ENCODE peak calls at places on chromosomes 7 and 10, in seven cellular contexts. One of them, this sample, is unnamed.

GRCh38 chr10:49621561-49621960 is 7.7 kb downstream of the CHAT start:
- DNase-seq in CD4-positive, alpha-beta T cell: no peak
- DNase-seq in gastrocnemius medialis: no peak
- DNase-seq in mesothelial cell of epicardium: no peak
- DNase-seq in spleen: no peak
- DNase-seq in uterus: no peak
- DNase-seq in OCI-LY7: no peak
- DNase-seq in this sample: peak; percentile 47

GRCh38 chr7:17965600-17965999 is 25.3 kb upstream of the SNX13 start:
- DNase-seq in gastrocnemius medialis: no peak
- DNase-seq in spleen: no peak
- DNase-seq in mesothelial cell of epicardium: no peak
- DNase-seq in uterus: no peak
- DNase-seq in OCI-LY7: no peak
- DNase-seq in CD4-positive, alpha-beta T cell: no peak
- DNase-seq in this sample: no peak

GRCh38 chr7:19392246-19392645 is 247.0 kb upstream of the FERD3L start:
- DNase-seq in OCI-LY7: no peak
- DNase-seq in spleen: no peak
- DNase-seq in CD4-positive, alpha-beta T cell: no peak
- DNase-seq in mesothelial cell of epicardium: no peak
- DNase-seq in gastrocnemius medialis: no peak
- DNase-seq in uterus: no peak
- DNase-seq in this sample: no peak

GRCh38 chr10:127983701-127984100 is 76.8 kb downstream of the PTPRE start:
- DNase-seq in gastrocnemius medialis: no peak
- DNase-seq in OCI-LY7: no peak
- DNase-seq in mesothelial cell of epicardium: no peak
- DNase-seq in spleen: no peak
- DNase-seq in uterus: no peak
- DNase-seq in CD4-positive, alpha-beta T cell: no peak
- DNase-seq in this sample: no peak

GRCh38 chr7:17233643-17234397 is 64.6 kb upstream of the AHR start:
- DNase-seq in spleen: no peak
- DNase-seq in mesothelial cell of epicardium: no peak
- DNase-seq in CD4-positive, alpha-beta T cell: peak; percentile 50
- DNase-seq in uterus: no peak
- DNase-seq in gastrocnemius medialis: no peak
- DNase-seq in OCI-LY7: no peak
- DNase-seq in this sample: no peak

GRCh38 chr7:64849250-64849923 is 53.7 kb upstream of the ZNF273 start:
- DNase-seq in uterus: no peak
- DNase-seq in OCI-LY7: peak; percentile 38
- DNase-seq in gastrocnemius medialis: peak; percentile 58
- DNase-seq in spleen: no peak
- DNase-seq in CD4-positive, alpha-beta T cell: no peak
- DNase-seq in mesothelial cell of epicardium: no peak
- DNase-seq in this sample: no peak

GRCh38 chr7:92503767-92504166 is 24.6 kb downstream of the PEX1 start:
- DNase-seq in uterus: no peak
- DNase-seq in gastrocnemius medialis: no peak
- DNase-seq in spleen: no peak
- DNase-seq in mesothelial cell of epicardium: no peak
- DNase-seq in OCI-LY7: no peak
- DNase-seq in CD4-positive, alpha-beta T cell: no peak
- DNase-seq in this sample: no peak

GRCh38 chr7:47609803-47610452 is 28.0 kb upstream of the TNS3 start:
- DNase-seq in gastrocnemius medialis: peak; percentile 43
- DNase-seq in mesothelial cell of epicardium: no peak
- DNase-seq in CD4-positive, alpha-beta T cell: no peak
- DNase-seq in uterus: peak; percentile 81
- DNase-seq in OCI-LY7: no peak
- DNase-seq in spleen: no peak
- DNase-seq in this sample: no peak

GRCh38 chr7:6221340-6222319 is 50.8 kb downstream of the CYTH3 start:
- DNase-seq in gastrocnemius medialis: no peak
- DNase-seq in spleen: no peak
- DNase-seq in mesothelial cell of epicardium: no peak
- DNase-seq in OCI-LY7: no peak
- DNase-seq in CD4-positive, alpha-beta T cell: no peak
- DNase-seq in uterus: no peak
- DNase-seq in this sample: no peak

GRCh38 chr10:132138596-132138995 is 48.2 kb upstream of the DPYSL4 start:
- DNase-seq in mesothelial cell of epicardium: peak; percentile 9
- DNase-seq in spleen: peak; percentile 62
- DNase-seq in gastrocnemius medialis: no peak
- DNase-seq in uterus: no peak
- DNase-seq in OCI-LY7: no peak
- DNase-seq in CD4-positive, alpha-beta T cell: no peak
- DNase-seq in this sample: no peak

GRCh38 chr7:99133766-99134564 is 9.9 kb downstream of the SMURF1 start:
- DNase-seq in mesothelial cell of epicardium: no peak
- DNase-seq in gastrocnemius medialis: no peak
- DNase-seq in spleen: no peak
- DNase-seq in uterus: no peak
- DNase-seq in OCI-LY7: no peak
- DNase-seq in CD4-positive, alpha-beta T cell: no peak
- DNase-seq in this sample: no peak

GRCh38 chr7:26593405-26593804 is 271.0 kb downstream of the SKAP2 start:
- DNase-seq in mesothelial cell of epicardium: no peak
- DNase-seq in gastrocnemius medialis: no peak
- DNase-seq in spleen: no peak
- DNase-seq in CD4-positive, alpha-beta T cell: no peak
- DNase-seq in uterus: no peak
- DNase-seq in OCI-LY7: no peak
- DNase-seq in this sample: no peak

GRCh38 chr7:6074612-6075380 is 43.6 kb downstream of the ANKRD61 start:
- DNase-seq in uterus: no peak
- DNase-seq in CD4-positive, alpha-beta T cell: no peak
- DNase-seq in mesothelial cell of epicardium: no peak
- DNase-seq in spleen: no peak
- DNase-seq in gastrocnemius medialis: no peak
- DNase-seq in OCI-LY7: no peak
- DNase-seq in this sample: no peak

GRCh38 chr10:46286991-46287693 is at the start of gene ANTXRL:
- DNase-seq in mesothelial cell of epicardium: no peak
- DNase-seq in OCI-LY7: no peak
- DNase-seq in gastrocnemius medialis: no peak
- DNase-seq in uterus: peak; percentile 9
- DNase-seq in spleen: peak; percentile 76
- DNase-seq in CD4-positive, alpha-beta T cell: no peak
- DNase-seq in this sample: no peak

GRCh38 chr7:106767498-106768323 is 97.4 kb upstream of the PIK3CG start:
- DNase-seq in gastrocnemius medialis: no peak
- DNase-seq in uterus: no peak
- DNase-seq in CD4-positive, alpha-beta T cell: no peak
- DNase-seq in spleen: no peak
- DNase-seq in mesothelial cell of epicardium: no peak
- DNase-seq in OCI-LY7: peak; percentile 58
- DNase-seq in this sample: no peak

GRCh38 chr10:35079763-35080162 is 10.4 kb downstream of the CUL2 start:
- DNase-seq in spleen: no peak
- DNase-seq in gastrocnemius medialis: no peak
- DNase-seq in uterus: no peak
- DNase-seq in mesothelial cell of epicardium: no peak
- DNase-seq in OCI-LY7: no peak
- DNase-seq in CD4-positive, alpha-beta T cell: no peak
- DNase-seq in this sample: no peak

GRCh38 chr7:92841192-92841591 is 4.8 kb upstream of the CDK6 start:
- DNase-seq in uterus: no peak
- DNase-seq in gastrocnemius medialis: no peak
- DNase-seq in CD4-positive, alpha-beta T cell: no peak
- DNase-seq in spleen: no peak
- DNase-seq in OCI-LY7: no peak
- DNase-seq in mesothelial cell of epicardium: no peak
- DNase-seq in this sample: no peak

GRCh38 chr10:99560277-99561126 is 27.8 kb downstream of the NKX2-3 start:
- DNase-seq in OCI-LY7: peak; percentile 58
- DNase-seq in spleen: peak; percentile 38
- DNase-seq in mesothelial cell of epicardium: no peak
- DNase-seq in uterus: peak; percentile 15
- DNase-seq in gastrocnemius medialis: peak; percentile 21
- DNase-seq in CD4-positive, alpha-beta T cell: no peak
- DNase-seq in this sample: no peak

GRCh38 chr10:110209399-110209925 is 2.1 kb downstream of the MXI1 start:
- DNase-seq in mesothelial cell of epicardium: no peak
- DNase-seq in gastrocnemius medialis: peak; percentile 47
- DNase-seq in spleen: peak; percentile 86
- DNase-seq in OCI-LY7: peak; percentile 74
- DNase-seq in CD4-positive, alpha-beta T cell: peak; percentile 63
- DNase-seq in uterus: peak; percentile 73
- DNase-seq in this sample: no peak

GRCh38 chr10:13684252-13684791 is 97.6 kb downstream of the PRPF18 start:
- DNase-seq in CD4-positive, alpha-beta T cell: no peak
- DNase-seq in spleen: peak; percentile 84
- DNase-seq in OCI-LY7: no peak
- DNase-seq in uterus: peak; percentile 44
- DNase-seq in gastrocnemius medialis: peak; percentile 43
- DNase-seq in mesothelial cell of epicardium: peak; percentile 36
- DNase-seq in this sample: no peak

GRCh38 chr10:102850025-102850518 is 4.0 kb upstream of the BORCS7 start:
- DNase-seq in CD4-positive, alpha-beta T cell: no peak
- DNase-seq in gastrocnemius medialis: no peak
- DNase-seq in OCI-LY7: no peak
- DNase-seq in mesothelial cell of epicardium: no peak
- DNase-seq in uterus: no peak
- DNase-seq in spleen: no peak
- DNase-seq in this sample: no peak

GRCh38 chr7:47520408-47520807 is 61.5 kb downstream of the TNS3 start:
- DNase-seq in CD4-positive, alpha-beta T cell: no peak
- DNase-seq in OCI-LY7: no peak
- DNase-seq in spleen: peak; percentile 34
- DNase-seq in uterus: peak; percentile 96
- DNase-seq in gastrocnemius medialis: peak; percentile 74
- DNase-seq in mesothelial cell of epicardium: no peak
- DNase-seq in this sample: peak; percentile 88

GRCh38 chr10:100741386-100742066 is 3.9 kb upstream of the PAX2 start:
- DNase-seq in gastrocnemius medialis: no peak
- DNase-seq in uterus: no peak
- DNase-seq in mesothelial cell of epicardium: no peak
- DNase-seq in CD4-positive, alpha-beta T cell: no peak
- DNase-seq in spleen: no peak
- DNase-seq in OCI-LY7: no peak
- DNase-seq in this sample: no peak

GRCh38 chr10:37860494-37861190 is 3.2 kb upstream of the ZNF248 start:
- DNase-seq in uterus: peak; percentile 27
- DNase-seq in OCI-LY7: no peak
- DNase-seq in mesothelial cell of epicardium: no peak
- DNase-seq in CD4-positive, alpha-beta T cell: no peak
- DNase-seq in gastrocnemius medialis: no peak
- DNase-seq in spleen: no peak
- DNase-seq in this sample: no peak

GRCh38 chr10:34960983-34961382 is 129.2 kb downstream of the CUL2 start:
- DNase-seq in gastrocnemius medialis: peak; percentile 27
- DNase-seq in OCI-LY7: no peak
- DNase-seq in uterus: no peak
- DNase-seq in CD4-positive, alpha-beta T cell: no peak
- DNase-seq in spleen: peak; percentile 44
- DNase-seq in mesothelial cell of epicardium: no peak
- DNase-seq in this sample: no peak

GRCh38 chr7:98283127-98283886 is 1.8 kb downstream of the BRI3 start:
- DNase-seq in uterus: peak; percentile 45
- DNase-seq in mesothelial cell of epicardium: no peak
- DNase-seq in gastrocnemius medialis: peak; percentile 86
- DNase-seq in OCI-LY7: no peak
- DNase-seq in spleen: peak; percentile 85
- DNase-seq in CD4-positive, alpha-beta T cell: no peak
- DNase-seq in this sample: peak; percentile 76

DNA sequence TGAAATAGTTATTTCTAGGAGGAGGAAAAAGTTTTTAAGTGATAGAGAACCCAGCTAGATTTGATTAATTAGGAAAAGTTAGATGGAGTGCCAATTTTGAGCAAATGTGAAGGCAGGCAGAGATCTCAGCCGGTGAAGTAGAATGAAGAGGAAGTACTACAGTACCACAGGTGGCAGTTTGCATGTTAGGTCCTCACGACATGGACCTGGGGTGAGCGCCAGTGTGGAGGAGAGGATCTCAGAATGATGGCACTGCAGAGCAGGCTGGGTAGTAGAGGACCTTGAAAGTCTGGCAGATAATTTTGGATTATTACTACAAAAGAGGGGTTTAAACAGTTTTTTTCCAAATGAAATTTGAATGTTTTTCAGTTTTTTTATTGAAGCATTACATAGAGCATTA is 81.1 kb downstream of the GNAI1 start:
- DNase-seq in mesothelial cell of epicardium: no peak
- DNase-seq in uterus: no peak
- DNase-seq in spleen: no peak
- DNase-seq in CD4-positive, alpha-beta T cell: no peak
- DNase-seq in gastrocnemius medialis: no peak
- DNase-seq in OCI-LY7: no peak
- DNase-seq in this sample: no peak
- TF ChIP-seq CTCF in mesothelial cell of epicardium: no peak
- TF ChIP-seq CTCF in uterus: no peak
- TF ChIP-seq CTCF in spleen: no peak
- TF ChIP-seq CTCF in CD4-positive, alpha-beta T cell: no peak
- TF ChIP-seq CTCF in gastrocnemius medialis: no peak
- TF ChIP-seq CTCF in OCI-LY7: no peak
- TF ChIP-seq CTCF in this sample: no peak

DNA sequence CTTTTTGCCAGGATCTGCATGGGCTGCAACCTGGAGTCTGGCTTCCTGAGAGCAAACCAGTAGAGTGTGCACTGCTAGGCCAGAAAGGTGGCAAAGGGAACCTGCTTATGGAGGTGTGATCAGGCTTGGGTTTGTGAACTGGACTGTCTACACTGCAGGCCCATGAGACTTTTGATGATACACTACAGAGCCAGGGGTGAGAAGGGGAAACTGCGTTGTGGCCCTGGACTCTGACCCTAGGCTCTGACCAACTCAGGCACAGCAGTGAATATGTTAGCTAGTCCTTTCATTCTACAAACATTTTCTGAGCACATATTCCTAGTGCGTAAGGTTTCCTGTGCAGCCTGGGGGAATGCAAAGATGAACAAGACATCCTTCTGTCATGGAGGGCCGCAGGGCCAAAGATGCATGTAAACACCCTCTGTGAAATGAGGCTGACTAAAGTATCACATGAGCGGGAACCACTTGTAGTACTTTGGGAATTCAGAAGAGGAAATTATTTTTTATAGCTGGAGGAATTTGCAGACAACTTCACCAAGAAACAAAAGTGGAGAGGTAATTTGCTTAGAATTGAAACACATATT is 63.8 kb upstream of the HPS1 start:
- DNase-seq in mesothelial cell of epicardium: no peak
- DNase-seq in uterus: no peak
- DNase-seq in OCI-LY7: no peak
- DNase-seq in spleen: no peak
- DNase-seq in CD4-positive, alpha-beta T cell: no peak
- DNase-seq in gastrocnemius medialis: no peak
- DNase-seq in this sample: no peak
- TF ChIP-seq CTCF in mesothelial cell of epicardium: no peak
- TF ChIP-seq CTCF in uterus: no peak
- TF ChIP-seq CTCF in OCI-LY7: no peak
- TF ChIP-seq CTCF in spleen: no peak
- TF ChIP-seq CTCF in CD4-positive, alpha-beta T cell: no peak
- TF ChIP-seq CTCF in gastrocnemius medialis: no peak
- TF ChIP-seq CTCF in this sample: no peak

GRCh38 chr7:86914468-86915054 is 144.9 kb downstream of the ELAPOR2 start:
- DNase-seq in spleen: no peak
- DNase-seq in CD4-positive, alpha-beta T cell: no peak
- DNase-seq in mesothelial cell of epicardium: no peak
- DNase-seq in uterus: no peak
- DNase-seq in gastrocnemius medialis: no peak
- DNase-seq in OCI-LY7: peak; percentile 37
- DNase-seq in this sample: no peak
- TF ChIP-seq CTCF in spleen: peak; percentile 17
- TF ChIP-seq CTCF in CD4-positive, alpha-beta T cell: peak; percentile 56
- TF ChIP-seq CTCF in mesothelial cell of epicardium: peak; percentile 63
- TF ChIP-seq CTCF in uterus: peak; percentile 27
- TF ChIP-seq CTCF in gastrocnemius medialis: no peak
- TF ChIP-seq CTCF in OCI-LY7: peak; percentile 88
- TF ChIP-seq CTCF in this sample: peak; percentile 30

GRCh38 chr10:75399461-75400162 is 2.0 kb downstream of the ZNF503 start:
- DNase-seq in uterus: peak; percentile 88
- DNase-seq in gastrocnemius medialis: peak; percentile 72
- DNase-seq in CD4-positive, alpha-beta T cell: no peak
- DNase-seq in spleen: peak; percentile 91
- DNase-seq in mesothelial cell of epicardium: peak; percentile 63
- DNase-seq in OCI-LY7: no peak
- DNase-seq in this sample: no peak
- TF ChIP-seq CTCF in uterus: peak; percentile 79
- TF ChIP-seq CTCF in gastrocnemius medialis: peak; percentile 26
- TF ChIP-seq CTCF in CD4-positive, alpha-beta T cell: no peak
- TF ChIP-seq CTCF in spleen: peak; percentile 30
- TF ChIP-seq CTCF in mesothelial cell of epicardium: peak; percentile 62
- TF ChIP-seq CTCF in OCI-LY7: no peak
- TF ChIP-seq CTCF in this sample: peak; percentile 68